ENCODE peak calls at places on chromosomes 1 and 21, in ten cellular contexts. B is T-helper 2 cell; Z is NCI-H748 treated with DMSO at 0.1 percent for 48 hours; A is Kasumi-1; G is uterus; X is endothelial cell; C is NCI-H1436; I is MV-4-11; O is mucosa of gallbladder; N is activated CD4-positive, alpha-beta T cell treated with anti-CD3 and anti-CD28 coated beads, Interleukin-2, amount 50 U/mL, for 1 hour. F is an unnamed sample.

GRCh38 chr21:44865561-44866280 is 7.8 kb downstream of the PTTG1IP start:
- DNase-seq in O (peak; percentile 75), A (peak; percentile 80), N (peak; percentile 19), I (peak; percentile 95), B (no peak), C (no peak), Z (no peak), G (no peak), X (no peak), F (no peak)

GRCh38 chr21:18384771-18385170 is 18.8 kb downstream of the TMPRSS15 start:
- DNase-seq in A (peak; percentile 68), O (no peak), C (peak; percentile 27), G (no peak), X (no peak), I (peak; percentile 59), Z (peak; percentile 12), B (no peak), N (no peak), F (peak; percentile 40)

GRCh38 chr1:41977329-41977728 is 58.6 kb upstream of the HIVEP3 start:
- DNase-seq in X (no peak), Z (peak; percentile 100), N (no peak), C (peak; percentile 64), G (no peak), B (no peak), A (no peak), O (no peak), I (no peak), F (no peak)

GRCh38 chr1:159122005-159122621 is 45.5 kb upstream of the AIM2 start:
- DNase-seq in B (no peak), A (no peak), C (no peak), N (no peak), X (no peak), O (no peak), G (no peak), I (no peak), Z (no peak), F (peak; percentile 58)

GRCh38 chr1:66598670-66599069 is 64.7 kb downstream of the SGIP1 start:
- DNase-seq in B (no peak), C (no peak), Z (no peak), O (no peak), I (no peak), G (no peak), X (no peak), N (no peak), A (no peak), F (peak; percentile 77)

GRCh38 chr21:44349416-44349846 is 4.0 kb upstream of the TRPM2 start:
- DNase-seq in I (no peak), B (no peak), C (no peak), G (no peak), N (no peak), Z (no peak), O (no peak), X (no peak), A (no peak), F (no peak)

GRCh38 chr1:29391362-29391880 is 155.1 kb downstream of the PTPRU start:
- DNase-seq in Z (no peak), I (no peak), N (no peak), X (no peak), B (no peak), O (no peak), G (no peak), C (no peak), A (no peak), F (no peak)

GRCh38 chr21:14566889-14567288 is 20.8 kb upstream of the SAMSN1 start:
- DNase-seq in C (no peak), N (no peak), A (no peak), G (no peak), B (no peak), O (no peak), X (no peak), I (no peak), Z (no peak), F (no peak)